ENCODE peak calls at places on chromosomes 6 and 20, in six cellular contexts. One of them, this sample, is unnamed. For H3K4me1, the result is how much of the 10 kb centered on the place peaks cover.

GRCh38 chr6:127933852-127934840 is 33.3 kb upstream of the THEMIS start:
- DNase-seq in GM23248: no peak
- DNase-seq in CD8-positive, alpha-beta T cell: peak
- DNase-seq in A549: no peak
- DNase-seq in stomach: no peak
- DNase-seq in body of pancreas: no peak
- DNase-seq in this sample: no peak

GRCh38 chr20:36572701-36573102 is 695 bp upstream of the TGIF2 start:
- DNase-seq in GM23248: peak
- DNase-seq in A549: peak
- DNase-seq in stomach: peak
- DNase-seq in CD8-positive, alpha-beta T cell: peak
- DNase-seq in body of pancreas: peak
- DNase-seq in this sample: no peak

GRCh38 chr6:47353822-47354221 is 44.1 kb upstream of the TNFRSF21 start:
- DNase-seq in A549: no peak
- DNase-seq in body of pancreas: no peak
- DNase-seq in GM23248: no peak
- DNase-seq in CD8-positive, alpha-beta T cell: no peak
- DNase-seq in stomach: no peak
- DNase-seq in this sample: no peak

GRCh38 chr6:39273394-39273793 is 40.8 kb downstream of the KCNK17 start:
- DNase-seq in A549: no peak
- DNase-seq in body of pancreas: no peak
- DNase-seq in stomach: peak
- DNase-seq in CD8-positive, alpha-beta T cell: no peak
- DNase-seq in GM23248: no peak
- DNase-seq in this sample: no peak

GRCh38 chr6:100404051-100404450 is 60.7 kb downstream of the SIM1 start:
- DNase-seq in A549: no peak
- DNase-seq in GM23248: no peak
- DNase-seq in body of pancreas: no peak
- DNase-seq in stomach: no peak
- DNase-seq in CD8-positive, alpha-beta T cell: no peak
- DNase-seq in this sample: no peak

GRCh38 chr6:155154158-155154830 is 109.5 kb upstream of the CLDN20 start:
- DNase-seq in CD8-positive, alpha-beta T cell: no peak
- DNase-seq in GM23248: peak
- DNase-seq in body of pancreas: no peak
- DNase-seq in A549: no peak
- DNase-seq in stomach: no peak
- DNase-seq in this sample: no peak

GRCh38 chr6:72363844-72364740 is 257.8 kb upstream of the KCNQ5 start:
- DNase-seq in GM23248: peak
- DNase-seq in A549: peak
- DNase-seq in CD8-positive, alpha-beta T cell: no peak
- DNase-seq in body of pancreas: no peak
- DNase-seq in stomach: no peak
- DNase-seq in this sample: no peak

GRCh38 chr20:12166053-12166717 is 248.5 kb downstream of the BTBD3 start:
- DNase-seq in A549: no peak
- DNase-seq in CD8-positive, alpha-beta T cell: no peak
- DNase-seq in body of pancreas: peak
- DNase-seq in stomach: no peak
- DNase-seq in GM23248: peak
- DNase-seq in this sample: no peak

GRCh38 chr6:6131492-6132109 is 124.9 kb upstream of the NRN1 start:
- DNase-seq in stomach: no peak
- DNase-seq in CD8-positive, alpha-beta T cell: no peak
- DNase-seq in A549: peak
- DNase-seq in body of pancreas: no peak
- DNase-seq in GM23248: peak
- DNase-seq in this sample: no peak

GRCh38 chr6:169838291-169839028 is 87.0 kb downstream of the ERMARD start:
- DNase-seq in CD8-positive, alpha-beta T cell: no peak
- DNase-seq in A549: no peak
- DNase-seq in GM23248: no peak
- DNase-seq in body of pancreas: no peak
- DNase-seq in stomach: peak
- DNase-seq in this sample: peak

GRCh38 chr6:153947817-153948447 is 91.1 kb upstream of the OPRM1 start:
- DNase-seq in A549: peak
- DNase-seq in body of pancreas: peak
- DNase-seq in GM23248: peak
- DNase-seq in stomach: no peak
- DNase-seq in CD8-positive, alpha-beta T cell: no peak
- DNase-seq in this sample: no peak

GRCh38 chr6:63636516-63636968 is 940 bp downstream of the PHF3 start:
- DNase-seq in A549: peak
- DNase-seq in CD8-positive, alpha-beta T cell: peak
- DNase-seq in stomach: peak
- DNase-seq in body of pancreas: peak
- DNase-seq in GM23248: peak
- DNase-seq in this sample: peak

GRCh38 chr6:13277231-13277630 is 51.1 kb downstream of the TBC1D7 start:
- DNase-seq in A549: no peak
- DNase-seq in GM23248: no peak
- DNase-seq in stomach: no peak
- DNase-seq in CD8-positive, alpha-beta T cell: no peak
- DNase-seq in body of pancreas: no peak
- DNase-seq in this sample: no peak

GRCh38 chr6:21767891-21768659 is 174.5 kb downstream of the SOX4 start:
- DNase-seq in CD8-positive, alpha-beta T cell: no peak
- DNase-seq in stomach: no peak
- DNase-seq in A549: no peak
- DNase-seq in body of pancreas: no peak
- DNase-seq in GM23248: peak
- DNase-seq in this sample: no peak

GRCh38 chr6:117157448-117157847 is 107.9 kb upstream of the VGLL2 start:
- DNase-seq in CD8-positive, alpha-beta T cell: no peak
- DNase-seq in body of pancreas: no peak
- DNase-seq in A549: no peak
- DNase-seq in GM23248: no peak
- DNase-seq in stomach: no peak
- DNase-seq in this sample: no peak

GRCh38 chr6:75230484-75231325 is 12.9 kb downstream of the COX7A2 start:
- DNase-seq in body of pancreas: peak
- DNase-seq in stomach: no peak
- DNase-seq in CD8-positive, alpha-beta T cell: no peak
- DNase-seq in A549: peak
- DNase-seq in GM23248: peak
- DNase-seq in this sample: no peak

GRCh38 chr6:117482240-117483003 is at the start of gene DCBLD1:
- DNase-seq in CD8-positive, alpha-beta T cell: peak
- DNase-seq in stomach: peak
- DNase-seq in body of pancreas: peak
- DNase-seq in A549: peak
- DNase-seq in GM23248: peak
- DNase-seq in this sample: peak

GRCh38 chr6:165858571-165858970 is 195.5 kb upstream of the PDE10A start:
- DNase-seq in A549: peak
- DNase-seq in CD8-positive, alpha-beta T cell: no peak
- DNase-seq in stomach: no peak
- DNase-seq in GM23248: peak
- DNase-seq in body of pancreas: no peak
- DNase-seq in this sample: no peak

GRCh38 chr6:155444120-155444917 is 11.3 kb downstream of the NOX3 start:
- DNase-seq in GM23248: no peak
- DNase-seq in A549: peak
- DNase-seq in body of pancreas: no peak
- DNase-seq in stomach: no peak
- DNase-seq in CD8-positive, alpha-beta T cell: no peak
- DNase-seq in this sample: no peak

GRCh38 chr20:61191096-61191495 is 61.0 kb upstream of the CDH4 start:
- DNase-seq in CD8-positive, alpha-beta T cell: no peak
- DNase-seq in A549: no peak
- DNase-seq in body of pancreas: no peak
- DNase-seq in stomach: no peak
- DNase-seq in GM23248: no peak
- DNase-seq in this sample: no peak

GRCh38 chr6:119283214-119283613 is 66.3 kb downstream of the MAN1A1 start:
- DNase-seq in body of pancreas: no peak
- DNase-seq in A549: no peak
- DNase-seq in CD8-positive, alpha-beta T cell: no peak
- DNase-seq in GM23248: no peak
- DNase-seq in stomach: no peak
- DNase-seq in this sample: no peak

GRCh38 chr6:118356054-118356453 is 192.0 kb upstream of the PLN start:
- DNase-seq in body of pancreas: no peak
- DNase-seq in CD8-positive, alpha-beta T cell: no peak
- DNase-seq in A549: no peak
- DNase-seq in GM23248: no peak
- DNase-seq in stomach: no peak
- DNase-seq in this sample: no peak

GRCh38 chr20:49045440-49046086 is 549 bp upstream of the CSE1L start:
- DNase-seq in stomach: peak
- DNase-seq in CD8-positive, alpha-beta T cell: no peak
- DNase-seq in body of pancreas: peak
- DNase-seq in A549: no peak
- DNase-seq in GM23248: peak
- DNase-seq in this sample: peak

GRCh38 chr20:45340236-45340847 is 7.9 kb downstream of the SDC4 start:
- DNase-seq in body of pancreas: peak
- DNase-seq in GM23248: no peak
- DNase-seq in stomach: peak
- DNase-seq in A549: no peak
- DNase-seq in CD8-positive, alpha-beta T cell: no peak
- DNase-seq in this sample: no peak
- H3K27ac ChIP-seq in body of pancreas: peak
- H3K27ac ChIP-seq in GM23248: peak
- H3K27ac ChIP-seq in stomach: peak
- H3K27ac ChIP-seq in A549: no peak
- H3K27ac ChIP-seq in CD8-positive, alpha-beta T cell: no peak
- H3K27ac ChIP-seq in this sample: peak

GRCh38 chr6:35016417-35017221 is 124.5 kb downstream of the TCP11 start:
- DNase-seq in stomach: peak
- DNase-seq in A549: no peak
- DNase-seq in body of pancreas: peak
- DNase-seq in CD8-positive, alpha-beta T cell: no peak
- DNase-seq in GM23248: peak
- DNase-seq in this sample: no peak
- H3K4me3 ChIP-seq in stomach: peak
- H3K4me3 ChIP-seq in A549: no peak
- H3K4me3 ChIP-seq in body of pancreas: no peak
- H3K4me3 ChIP-seq in CD8-positive, alpha-beta T cell: no peak
- H3K4me3 ChIP-seq in GM23248: peak
- H3K4me3 ChIP-seq in this sample: peak

DNA sequence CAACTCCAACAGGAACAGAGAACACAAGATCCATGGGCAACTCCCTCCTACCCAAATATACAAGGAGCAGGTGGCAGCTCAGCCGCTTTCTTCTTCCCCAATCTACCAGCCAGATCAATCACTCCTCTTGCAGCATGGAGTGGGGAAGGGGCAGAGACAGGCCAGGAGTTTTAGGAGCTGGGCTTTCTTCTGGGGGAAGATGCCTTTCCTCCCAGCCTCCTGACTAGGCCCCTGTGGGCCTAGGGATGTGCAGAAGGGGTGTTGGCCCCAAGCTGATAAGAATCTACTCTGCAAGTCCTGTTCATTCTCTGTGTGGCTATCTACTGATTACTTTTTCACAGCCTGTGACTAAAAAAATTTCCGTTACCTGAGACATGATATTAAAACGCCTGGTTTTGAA is 189.0 kb downstream of the BCAS1 start:
- DNase-seq in stomach: no peak
- DNase-seq in GM23248: no peak
- DNase-seq in CD8-positive, alpha-beta T cell: no peak
- DNase-seq in A549: no peak
- DNase-seq in body of pancreas: no peak
- DNase-seq in this sample: no peak
- H3K4me1 ChIP-seq in stomach: under half
- H3K4me1 ChIP-seq in GM23248: under half
- H3K4me1 ChIP-seq in CD8-positive, alpha-beta T cell: half or more
- H3K4me1 ChIP-seq in A549: under half
- H3K4me1 ChIP-seq in body of pancreas: under half
- H3K4me1 ChIP-seq in this sample: under half

DNA sequence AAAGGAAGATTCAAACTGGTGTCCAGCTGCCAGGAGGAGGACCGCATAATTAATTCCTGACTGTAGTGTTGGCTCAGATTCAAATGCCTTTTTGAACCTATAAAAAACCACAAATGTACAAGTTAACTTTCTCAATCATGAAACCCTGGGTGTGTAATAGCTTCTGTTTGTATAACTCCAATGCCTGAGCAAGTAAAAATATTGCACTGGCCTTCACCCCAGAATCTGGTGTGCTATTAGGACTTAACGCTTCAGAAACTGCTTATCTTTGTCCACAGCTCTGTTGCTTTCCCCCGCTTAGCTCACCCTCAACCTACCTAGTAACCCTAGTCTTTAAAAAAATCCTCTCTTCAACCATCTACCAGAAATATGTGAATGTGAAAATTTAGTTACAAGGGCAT is 119.1 kb upstream of the MAP7 start:
- DNase-seq in body of pancreas: no peak
- DNase-seq in A549: no peak
- DNase-seq in CD8-positive, alpha-beta T cell: no peak
- DNase-seq in GM23248: peak
- DNase-seq in stomach: no peak
- DNase-seq in this sample: no peak
- H3K27ac ChIP-seq in body of pancreas: peak
- H3K27ac ChIP-seq in A549: no peak
- H3K27ac ChIP-seq in CD8-positive, alpha-beta T cell: no peak
- H3K27ac ChIP-seq in GM23248: no peak
- H3K27ac ChIP-seq in stomach: no peak
- H3K27ac ChIP-seq in this sample: no peak

GRCh38 chr6:34195726-34196115 is 41.0 kb upstream of the HMGA1 start:
- DNase-seq in GM23248: no peak
- DNase-seq in stomach: no peak
- DNase-seq in body of pancreas: no peak
- DNase-seq in CD8-positive, alpha-beta T cell: no peak
- DNase-seq in A549: no peak
- DNase-seq in this sample: no peak
- H3K4me3 ChIP-seq in GM23248: no peak
- H3K4me3 ChIP-seq in stomach: peak
- H3K4me3 ChIP-seq in body of pancreas: no peak
- H3K4me3 ChIP-seq in CD8-positive, alpha-beta T cell: no peak
- H3K4me3 ChIP-seq in A549: no peak
- H3K4me3 ChIP-seq in this sample: peak

DNA sequence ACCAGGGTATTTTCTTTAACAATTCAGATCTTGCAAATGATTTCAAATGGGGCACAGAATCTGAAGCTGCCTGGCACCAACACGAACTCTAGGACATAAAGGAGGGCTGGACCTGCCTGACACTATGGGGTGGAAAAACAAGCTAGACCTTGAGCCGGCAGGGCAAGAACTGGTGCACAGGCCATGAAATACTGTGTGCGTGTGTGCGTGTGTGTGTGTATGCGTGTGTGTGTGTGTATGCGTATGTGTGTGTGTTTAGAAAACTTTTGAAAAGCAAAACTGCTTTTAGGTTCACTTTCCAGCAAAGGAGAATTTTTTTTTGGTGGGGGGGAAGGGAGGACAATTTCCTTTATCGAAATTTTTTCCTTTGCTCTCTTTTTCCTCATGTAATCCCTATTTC is 11.9 kb upstream of the QKI start:
- DNase-seq in A549: no peak
- DNase-seq in body of pancreas: no peak
- DNase-seq in stomach: no peak
- DNase-seq in GM23248: no peak
- DNase-seq in CD8-positive, alpha-beta T cell: no peak
- DNase-seq in this sample: no peak
- H3K4me1 ChIP-seq in A549: under half
- H3K4me1 ChIP-seq in body of pancreas: under half
- H3K4me1 ChIP-seq in stomach: under half
- H3K4me1 ChIP-seq in GM23248: under half
- H3K4me1 ChIP-seq in CD8-positive, alpha-beta T cell: under half
- H3K4me1 ChIP-seq in this sample: under half

GRCh38 chr20:9886227-9886626 is 47.4 kb upstream of the PAK5 start:
- DNase-seq in stomach: no peak
- DNase-seq in GM23248: peak
- DNase-seq in body of pancreas: no peak
- DNase-seq in A549: no peak
- DNase-seq in CD8-positive, alpha-beta T cell: no peak
- DNase-seq in this sample: no peak
- H3K27ac ChIP-seq in stomach: no peak
- H3K27ac ChIP-seq in GM23248: no peak
- H3K27ac ChIP-seq in body of pancreas: no peak
- H3K27ac ChIP-seq in A549: no peak
- H3K27ac ChIP-seq in CD8-positive, alpha-beta T cell: no peak
- H3K27ac ChIP-seq in this sample: no peak